ENCODE peak calls at places on chromosomes 5 and 9, in five cellular contexts. M, L, J, T and K are unnamed samples.

GRCh38 chr5:157350939-157351338 is 85.0 kb downstream of the CYFIP2 start:
- DNase-seq in L (no peak), M (peak), J (peak), T (no peak), K (no peak)

GRCh38 chr9:7869340-7869739 is 69.8 kb upstream of the DMAC1 start:
- DNase-seq in M (no peak), J (no peak), L (no peak), T (no peak), K (no peak)

GRCh38 chr9:127519301-127520166 is 68.2 kb downstream of the LRSAM1 start:
- DNase-seq in L (peak), M (peak), J (peak), T (peak), K (peak)

GRCh38 chr9:120915854-120916495 is 10.6 kb downstream of the TRAF1 start:
- DNase-seq in T (no peak), J (no peak), M (peak), L (no peak), K (no peak)

GRCh38 chr5:149264432-149265069 is 7.1 kb upstream of the AFAP1L1 start:
- DNase-seq in T (no peak), M (peak), J (no peak), L (peak), K (no peak)

GRCh38 chr9:93305497-93306020 is 121.6 kb downstream of the WNK2 start:
- DNase-seq in J (no peak), L (no peak), M (no peak), T (peak), K (no peak)

GRCh38 chr5:171676286-171676944 is 109.2 kb upstream of the SMIM23 start:
- DNase-seq in M (no peak), T (no peak), J (no peak), L (no peak), K (no peak)

GRCh38 chr5:115170128-115170923 is 618 bp upstream of the TRIM36 start:
- DNase-seq in M (peak), T (no peak), J (peak), L (peak), K (peak)

GRCh38 chr5:74272019-74272775 is 368.3 kb downstream of the ENC1 start:
- DNase-seq in M (no peak), L (no peak), J (peak), T (no peak), K (no peak)

GRCh38 chr5:132425009-132425937 is 55.8 kb downstream of the SLC22A5 start:
- DNase-seq in T (no peak), J (peak), M (peak), L (no peak), K (peak)

GRCh38 chr9:2616726-2617377 is 4.7 kb upstream of the VLDLR start:
- DNase-seq in L (no peak), J (no peak), M (no peak), T (no peak), K (no peak)

GRCh38 chr5:162391848-162392247 is 324.3 kb downstream of the GABRG2 start:
- DNase-seq in T (no peak), L (no peak), J (no peak), M (no peak), K (no peak)

GRCh38 chr5:71873202-71873601 is 154.1 kb downstream of the CARTPT start:
- DNase-seq in T (no peak), M (no peak), L (no peak), J (no peak), K (no peak)

GRCh38 chr5:68562308-68562707 is 346.8 kb downstream of the PIK3R1 start:
- DNase-seq in J (peak), L (no peak), T (peak), M (no peak), K (peak)

GRCh38 chr9:105219291-105219805 is 25.1 kb upstream of the SLC44A1 start:
- DNase-seq in J (no peak), T (no peak), L (no peak), M (no peak), K (peak)

GRCh38 chr5:137155621-137156020 is 343.5 kb downstream of the SPOCK1 start:
- DNase-seq in J (no peak), L (no peak), M (no peak), T (no peak), K (no peak)

GRCh38 chr5:176687247-176687646 is 40.0 kb downstream of the TSPAN17 start:
- DNase-seq in L (no peak), T (no peak), J (no peak), M (no peak), K (no peak)

GRCh38 chr9:74358944-74359343 is 138.2 kb upstream of the RORB start:
- DNase-seq in T (no peak), L (no peak), J (no peak), M (no peak), K (no peak)

GRCh38 chr5:29460946-29461538 is 1732.4 kb upstream of the CDH6 start:
- DNase-seq in J (no peak), T (no peak), M (no peak), L (no peak), K (no peak)

GRCh38 chr9:88326936-88327335 is 61.3 kb upstream of the SPIN1 start:
- DNase-seq in M (no peak), T (no peak), L (no peak), J (no peak), K (no peak)

GRCh38 chr5:53547226-53547625 is 13.2 kb upstream of the NDUFS4 start:
- DNase-seq in T (no peak), J (no peak), M (no peak), L (no peak), K (no peak)

GRCh38 chr5:139757727-139758509 is 37.7 kb upstream of the PSD2 start:
- DNase-seq in L (no peak), T (no peak), J (no peak), M (no peak), K (no peak)

GRCh38 chr5:148979104-148979723 is 83.6 kb downstream of the SH3TC2 start:
- DNase-seq in L (no peak), M (no peak), J (no peak), T (no peak), K (no peak)

GRCh38 chr9:137123459-137123819 is 8.9 kb upstream of the DPP7 start:
- DNase-seq in T (no peak), J (no peak), L (no peak), M (no peak), K (no peak)

GRCh38 chr9:121743441-121744001 is 92.1 kb downstream of the DAB2IP start:
- DNase-seq in J (peak), L (peak), M (no peak), T (peak), K (peak)

GRCh38 chr5:56402273-56403223 is 169.4 kb upstream of the ANKRD55 start:
- DNase-seq in L (no peak), M (no peak), J (no peak), T (no peak), K (no peak)

DNA sequence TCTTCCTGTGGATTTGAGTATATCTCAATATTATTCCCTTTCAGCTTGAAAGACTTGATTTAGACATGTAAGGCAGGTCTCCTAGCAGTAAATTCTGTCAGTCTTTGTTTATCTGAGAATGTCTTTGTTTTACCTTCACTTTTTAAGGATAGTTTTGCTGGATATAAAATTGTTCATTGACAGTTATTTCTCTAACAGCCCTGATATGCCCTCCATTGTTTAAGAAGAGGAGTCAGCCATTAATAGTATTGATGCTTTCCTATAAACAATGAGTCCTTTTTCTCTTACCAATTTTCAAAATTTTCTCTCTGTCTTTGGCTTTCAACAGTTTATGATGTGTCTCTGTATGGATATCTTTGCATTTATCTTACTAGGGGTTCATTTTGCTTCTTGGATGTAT is 163.5 kb upstream of the ANKRD55 start:
- DNase-seq in L (no peak), T (no peak), J (no peak), M (no peak), K (no peak)
- TF ChIP-seq CTCF in L (no peak), T (no peak), J (no peak), M (no peak), K (no peak)

DNA sequence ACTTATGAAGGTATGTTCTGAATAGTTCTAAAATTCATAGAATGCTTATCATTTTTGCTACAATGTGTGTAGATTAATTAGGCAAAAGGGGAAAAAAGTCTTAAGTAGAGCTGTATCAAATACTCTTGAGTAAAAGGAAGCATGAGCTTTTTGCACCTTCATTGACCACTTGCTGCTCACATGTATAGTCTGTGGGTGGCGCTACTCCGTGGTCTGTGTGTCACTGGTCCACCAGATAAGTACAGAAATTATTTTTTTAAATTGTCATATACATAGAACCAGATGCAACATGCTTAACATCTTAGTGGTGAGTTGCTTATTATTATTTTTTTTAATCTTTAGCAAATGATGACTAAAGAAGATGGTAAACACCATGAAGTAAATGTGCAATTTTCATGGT is 130.2 kb downstream of the MAN2A1 start:
- DNase-seq in M (no peak), T (no peak), L (no peak), J (no peak), K (no peak)
- TF ChIP-seq CTCF in M (no peak), T (no peak), L (no peak), J (no peak), K (no peak)

GRCh38 chr9:16824545-16825041 is 45.9 kb downstream of the BNC2 start:
- DNase-seq in T (no peak), L (no peak), M (no peak), J (peak), K (peak)
- TF ChIP-seq CTCF in T (no peak), L (no peak), M (no peak), J (peak), K (no peak)

DNA sequence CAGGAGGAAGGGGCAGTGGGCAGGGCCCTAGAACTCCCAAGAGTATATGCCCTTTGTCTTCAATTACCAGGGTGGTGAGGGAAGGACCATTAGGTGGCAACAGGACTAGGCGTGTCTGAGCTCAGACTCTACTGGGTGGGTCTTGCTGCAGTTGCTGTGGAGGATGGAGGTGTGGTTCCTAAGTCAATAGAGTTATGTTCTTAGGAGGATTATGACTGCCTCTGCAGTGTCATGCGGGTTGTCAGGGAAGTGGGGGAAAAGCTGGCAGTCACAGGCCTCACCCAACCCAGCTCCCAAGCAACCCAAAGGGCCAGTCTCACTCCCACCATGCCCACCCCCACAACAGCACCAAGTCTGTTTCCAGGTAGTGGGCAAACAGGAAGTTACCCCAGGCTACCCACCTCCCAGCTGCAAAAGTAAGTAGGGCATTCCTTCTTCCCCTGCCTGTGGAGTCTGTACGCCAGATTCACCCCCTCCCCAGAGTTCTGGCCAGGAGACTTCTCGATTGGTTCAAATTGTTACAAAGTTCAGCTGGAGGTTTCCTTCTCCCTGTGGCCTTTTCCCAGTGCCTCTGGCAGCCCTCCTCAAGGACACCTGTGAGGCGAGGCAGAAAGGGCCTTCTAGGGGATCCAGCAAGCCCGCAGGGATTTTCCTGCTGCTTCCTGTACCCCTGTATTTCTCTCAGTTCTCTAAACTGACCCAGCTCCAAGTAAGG is 145.3 kb downstream of the HINT1 start:
- DNase-seq in J (no peak), L (no peak), T (no peak), M (no peak), K (no peak)
- TF ChIP-seq CTCF in J (no peak), L (no peak), T (no peak), M (no peak), K (no peak)

DNA sequence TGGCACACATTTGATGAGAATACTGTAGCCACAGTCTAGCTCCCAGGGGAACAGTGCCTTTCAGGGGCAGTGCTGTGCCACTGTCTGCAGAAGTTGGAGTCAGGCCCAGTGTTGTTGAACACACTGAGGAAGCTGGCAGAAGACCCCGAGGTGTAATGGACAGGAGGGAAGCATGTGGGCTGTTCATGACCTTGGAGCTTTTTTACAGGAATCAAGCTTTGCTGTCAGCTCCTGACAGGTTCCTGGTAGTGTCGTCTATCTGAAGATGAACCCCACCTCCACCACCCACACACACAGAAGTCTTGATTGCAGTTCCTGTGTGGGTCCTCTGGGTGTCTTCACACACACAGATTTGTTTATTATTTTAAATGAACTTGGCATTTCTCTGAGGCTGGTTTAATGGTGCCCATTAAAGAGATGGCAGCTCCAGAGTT is 40.3 kb upstream of the TNFAIP8 start:
- DNase-seq in M (peak), L (no peak), J (no peak), T (no peak), K (peak)
- TF ChIP-seq CTCF in M (peak), L (no peak), J (peak), T (no peak), K (peak)

GRCh38 chr9:134766587-134766986 is 114.0 kb upstream of the FCN2 start:
- DNase-seq in L (no peak), T (no peak), J (no peak), M (no peak), K (no peak)
- TF ChIP-seq CTCF in L (no peak), T (no peak), J (no peak), M (no peak), K (no peak)

GRCh38 chr9:116331241-116331640 is 177.7 kb downstream of the PAPPA start:
- DNase-seq in J (no peak), M (no peak), L (no peak), T (no peak), K (no peak)

GRCh38 chr9:116327702-116328440 is 174.3 kb downstream of the PAPPA start:
- DNase-seq in L (no peak), M (no peak), J (peak), T (no peak), K (no peak)

GRCh38 chr9:116332090-116332489 is 178.5 kb downstream of the PAPPA start:
- DNase-seq in T (no peak), J (no peak), M (no peak), L (no peak), K (no peak)

GRCh38 chr9:116333254-116333653 is 179.7 kb downstream of the PAPPA start:
- DNase-seq in T (no peak), M (no peak), J (no peak), L (no peak), K (no peak)

DNA sequence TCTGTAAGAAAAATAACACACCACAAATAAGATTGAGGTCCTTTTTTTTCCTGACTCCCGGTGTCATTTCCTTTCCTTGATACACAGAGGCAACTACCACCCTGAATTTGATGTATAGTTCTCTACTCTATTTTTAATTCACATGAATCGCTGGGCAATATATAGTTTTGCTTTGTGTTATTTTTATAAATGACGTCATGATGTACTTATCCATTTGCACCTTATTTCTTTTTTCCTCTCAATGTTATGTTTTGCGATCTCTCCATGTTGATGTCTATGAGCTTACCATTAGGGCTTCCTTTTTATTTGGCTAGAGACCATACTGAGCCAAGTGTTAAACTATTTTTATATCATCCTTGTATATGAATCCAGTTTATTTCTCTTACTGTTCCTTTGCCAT is 175.9 kb downstream of the PAPPA start:
- DNase-seq in T (no peak), M (no peak), L (no peak), J (no peak), K (no peak)
- TF ChIP-seq CTCF in T (no peak), M (no peak), L (no peak), J (no peak), K (no peak)

GRCh38 chr5:6950250-6950649 is 237.0 kb downstream of the TENT4A start:
- DNase-seq in L (no peak), T (no peak), J (no peak), M (peak), K (no peak)

GRCh38 chr5:6948562-6948961 is 235.3 kb downstream of the TENT4A start:
- DNase-seq in J (no peak), L (no peak), M (no peak), T (no peak), K (no peak)

GRCh38 chr5:6949230-6949629 is 236.0 kb downstream of the TENT4A start:
- DNase-seq in M (no peak), J (no peak), T (no peak), L (no peak), K (no peak)

GRCh38 chr5:6950872-6951271 is 237.6 kb downstream of the TENT4A start:
- DNase-seq in J (no peak), T (no peak), L (no peak), M (no peak), K (no peak)
- TF ChIP-seq CTCF in J (no peak), T (no peak), L (no peak), M (no peak), K (no peak)

DNA sequence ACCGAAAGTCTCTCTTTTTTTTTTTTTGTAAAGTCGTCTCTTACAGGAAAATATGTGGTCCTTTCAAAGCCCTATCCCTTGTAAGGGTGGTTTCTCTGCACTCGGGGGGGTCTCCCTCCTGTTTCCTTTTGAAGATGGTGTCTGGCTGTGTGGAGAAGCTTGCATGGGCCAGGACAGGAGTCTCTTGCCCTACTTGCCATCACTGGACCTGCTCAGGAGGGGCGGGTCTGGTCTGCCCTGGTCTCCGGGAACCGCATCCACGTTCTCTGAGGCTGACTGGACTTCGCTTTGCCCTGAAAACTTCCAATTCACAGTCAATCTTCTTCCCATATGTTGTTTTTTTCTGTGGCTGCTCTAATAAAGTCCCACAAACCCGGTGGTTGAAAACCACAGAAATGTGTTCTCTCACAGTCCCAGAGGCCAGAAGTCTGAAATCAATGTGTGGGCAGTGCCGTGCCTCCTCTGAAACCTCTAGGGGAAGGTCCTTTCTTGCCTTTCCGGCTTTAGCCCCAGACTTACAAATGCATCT is 92.9 kb upstream of the IER5L start:
- DNase-seq in M (peak), L (no peak), T (no peak), J (peak), K (peak)
- TF ChIP-seq CTCF in M (no peak), L (no peak), T (no peak), J (no peak), K (no peak)

DNA sequence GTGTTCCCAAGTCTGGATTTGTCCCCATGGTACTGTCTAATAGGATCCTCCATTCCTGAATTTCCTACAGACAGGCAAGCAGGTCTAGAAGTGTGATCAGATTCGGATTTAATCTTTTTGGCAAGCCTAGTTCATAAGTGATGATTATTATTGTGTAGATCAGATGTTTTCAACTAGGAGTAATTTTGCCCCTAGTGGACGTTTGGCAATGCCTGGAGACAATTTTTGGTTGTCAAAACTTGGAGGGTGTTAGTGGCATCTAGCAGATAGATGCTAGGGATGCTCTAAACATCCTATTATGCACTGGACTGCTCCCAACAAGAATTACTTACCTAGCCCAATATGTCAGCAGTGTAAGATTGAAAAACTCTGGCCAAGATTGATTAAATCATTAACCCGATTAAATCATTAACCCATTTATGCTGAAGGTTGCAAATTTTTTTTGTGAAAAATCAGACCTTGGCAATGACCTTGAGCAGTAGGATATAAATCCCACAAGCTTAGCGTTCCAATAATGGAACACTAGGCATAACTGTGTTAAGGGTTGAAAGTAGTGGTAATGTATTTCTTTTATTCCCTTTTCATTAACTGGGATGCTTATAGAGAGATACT is 28.2 kb downstream of the TCERG1 start:
- DNase-seq in J (no peak), M (no peak), T (no peak), L (no peak), K (peak)
- TF ChIP-seq CTCF in J (peak), M (no peak), T (no peak), L (no peak), K (peak)